ENCODE peak calls at places on chromosomes 11 and 22, in seven cellular contexts. T is esophagus squamous epithelium, N is body of pancreas, W is Peyer's patch, F is transverse colon, V is endothelial cell of umbilical vein, R is IMR-90. O is an unnamed sample.

GRCh38 chr11:118462178-118462577 is 25.9 kb downstream of the KMT2A start:
- DNase-seq in W (no peak), F (no peak), T (no peak), V (no peak), R (no peak), N (no peak), O (no peak)

GRCh38 chr11:70302086-70302752 is 31.7 kb downstream of the PPFIA1 start:
- DNase-seq in T (no peak), W (no peak), V (no peak), F (no peak), R (peak; percentile 41), N (no peak), O (no peak)

GRCh38 chr22:22768885-22769284 is 118.7 kb upstream of the IGLL5 start:
- DNase-seq in W (no peak), F (no peak), R (no peak), T (no peak), N (no peak), V (no peak), O (no peak)

GRCh38 chr11:12189543-12190235 is 79.3 kb downstream of the MICAL2 start:
- DNase-seq in T (no peak), R (no peak), F (no peak), V (peak; percentile 19), N (no peak), W (no peak), O (no peak)

GRCh38 chr11:16816358-16817270 is 78.2 kb downstream of the C11orf58 start:
- DNase-seq in R (no peak), T (no peak), N (no peak), V (no peak), W (no peak), F (no peak), O (no peak)

GRCh38 chr11:99162819-99163218 is 142.1 kb downstream of the CNTN5 start:
- DNase-seq in W (no peak), N (no peak), V (no peak), F (no peak), R (no peak), T (no peak), O (no peak)

GRCh38 chr11:33733978-33734377 is 2.2 kb downstream of the CD59 start:
- DNase-seq in F (no peak), R (no peak), N (no peak), V (peak; percentile 81), W (no peak), T (no peak), O (no peak)

GRCh38 chr22:16970446-16970845 is 37.6 kb downstream of the GAB4 start:
- DNase-seq in W (no peak), V (no peak), T (no peak), R (no peak), F (no peak), N (no peak), O (no peak)

GRCh38 chr11:131870305-131870704 is 499.9 kb downstream of the NTM start:
- DNase-seq in W (no peak), F (no peak), T (no peak), V (no peak), R (no peak), N (no peak), O (no peak)

GRCh38 chr11:18749681-18750319 is 23.8 kb upstream of the IGSF22 start:
- DNase-seq in W (no peak), N (no peak), T (no peak), V (peak; percentile 84), R (peak; percentile 75), F (no peak), O (no peak)

GRCh38 chr11:94024547-94024946 is 3.4 kb downstream of the HEPHL1 start:
- DNase-seq in F (no peak), N (no peak), R (no peak), T (no peak), W (no peak), V (no peak), O (no peak)

GRCh38 chr11:113507341-113507740 is 32.1 kb upstream of the DRD2 start:
- DNase-seq in W (no peak), R (no peak), N (no peak), V (no peak), T (no peak), F (no peak), O (no peak)

GRCh38 chr11:70871881-70872280 is 380.5 kb downstream of the SHANK2 start:
- DNase-seq in N (no peak), V (no peak), W (no peak), R (peak; percentile 30), T (no peak), F (peak; percentile 18), O (no peak)

GRCh38 chr11:61406067-61406466 is 13.7 kb downstream of the TMEM216 start:
- DNase-seq in F (no peak), N (no peak), R (no peak), W (no peak), V (no peak), T (no peak), O (no peak)

GRCh38 chr22:42969348-42969975 is 45.5 kb downstream of the PACSIN2 start:
- DNase-seq in F (no peak), V (no peak), R (peak; percentile 86), W (no peak), T (no peak), N (no peak), O (no peak)

GRCh38 chr11:2843551-2843950 is 42.0 kb downstream of the CDKN1C start:
- DNase-seq in N (no peak), V (no peak), F (no peak), T (no peak), W (no peak), R (no peak), O (no peak)

GRCh38 chr11:12897867-12898266 is 111.2 kb upstream of the RASSF10 start:
- DNase-seq in W (no peak), N (peak; percentile 32), V (no peak), R (no peak), T (no peak), F (peak; percentile 34), O (no peak)

GRCh38 chr11:62127426-62127825 is 3.6 kb downstream of the INCENP start:
- DNase-seq in R (no peak), V (no peak), T (no peak), W (no peak), N (no peak), F (no peak), O (no peak)

GRCh38 chr11:120182357-120182756 is 28.5 kb upstream of the OAF start:
- DNase-seq in W (no peak), N (no peak), R (no peak), F (no peak), V (no peak), T (no peak), O (no peak)

GRCh38 chr22:23225724-23226496 is 45.6 kb downstream of the BCR start:
- DNase-seq in V (peak; percentile 85), T (no peak), N (no peak), R (no peak), F (peak; percentile 77), W (peak; percentile 54), O (no peak)

GRCh38 chr22:37559901-37560681 is at the start of gene CDC42EP1:
- DNase-seq in V (peak; percentile 55), W (peak; percentile 83), N (peak; percentile 80), T (no peak), R (peak; percentile 36), F (peak; percentile 75), O (no peak)

GRCh38 chr11:32931605-32932004 is 39.0 kb downstream of the QSER1 start:
- DNase-seq in W (no peak), R (peak; percentile 3), F (no peak), T (no peak), N (no peak), V (peak; percentile 37), O (peak; percentile 64)

DNA sequence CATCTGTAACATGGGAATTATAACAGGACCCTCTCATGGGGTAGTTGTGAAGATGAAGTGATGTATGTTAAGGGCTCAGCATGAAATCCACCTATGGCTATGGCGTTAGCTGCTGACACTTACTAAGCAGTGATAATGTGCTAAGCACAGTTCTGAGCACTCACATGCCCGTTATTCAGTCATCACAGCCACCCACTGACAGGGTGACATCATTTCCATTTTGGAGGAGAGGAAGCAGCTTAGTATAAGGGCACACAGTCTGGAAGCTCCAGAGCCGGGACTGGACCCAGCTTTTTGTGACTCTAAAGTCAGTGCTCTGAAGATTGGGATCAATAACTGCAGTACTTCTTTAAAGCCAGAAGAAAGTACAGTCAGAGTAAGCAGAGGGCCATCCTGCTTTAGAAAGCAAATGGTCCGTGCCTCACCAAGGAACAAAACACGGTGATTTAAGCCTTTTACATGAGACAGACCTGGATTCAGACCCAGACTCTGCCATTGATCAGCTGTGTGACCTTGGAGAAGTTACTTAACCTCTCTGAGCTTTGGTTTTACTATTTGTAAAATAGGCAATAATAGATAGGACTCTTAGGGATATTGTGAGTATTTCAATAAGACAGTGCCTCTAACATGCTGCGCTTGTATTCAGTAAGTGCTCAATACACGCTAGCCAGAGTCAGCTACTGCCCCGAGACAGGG is 61.5 kb downstream of the SGSM1 start:
- DNase-seq in T (no peak), V (no peak), W (no peak), R (no peak), F (no peak), N (no peak), O (no peak)
- TF ChIP-seq POLR2A in T (no peak), V (no peak), W (no peak), R (no peak), F (no peak), N (no peak), O (no peak)

DNA sequence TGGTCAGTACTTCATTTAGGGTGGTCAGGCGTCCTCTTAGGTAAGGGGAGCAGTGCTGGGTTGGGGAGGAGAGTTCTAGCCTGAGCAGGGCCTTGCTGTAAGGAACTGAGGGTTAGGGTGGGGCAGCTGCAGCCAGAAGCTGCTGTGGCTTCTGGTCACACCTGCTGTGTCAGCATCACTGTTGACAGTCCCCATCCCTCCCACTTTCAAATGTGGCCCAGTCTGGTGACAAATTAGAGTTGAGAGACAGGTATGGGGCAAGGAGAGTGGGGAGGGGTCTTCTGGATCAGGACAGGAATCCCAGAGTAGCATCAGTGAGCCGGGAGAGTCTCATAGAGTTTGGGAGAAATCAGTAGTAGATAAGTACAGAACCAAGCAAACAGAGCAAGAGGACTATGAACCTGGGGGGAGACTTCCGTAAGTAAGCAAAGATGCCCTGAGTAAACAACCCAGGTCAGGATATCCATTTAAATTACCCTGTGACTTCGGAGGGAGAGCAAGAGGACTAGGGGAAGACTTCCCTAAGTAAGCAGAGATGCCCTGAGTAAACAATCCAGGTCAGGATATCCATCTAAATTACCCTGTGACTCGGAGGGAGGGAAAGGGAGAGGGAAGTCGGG is 53.7 kb downstream of the PPP6R2 start:
- DNase-seq in R (peak; percentile 20), W (no peak), N (no peak), F (no peak), V (peak; percentile 53), T (no peak), O (no peak)
- TF ChIP-seq POLR2A in R (no peak), W (no peak), N (no peak), F (no peak), V (no peak), T (no peak), O (no peak)

DNA sequence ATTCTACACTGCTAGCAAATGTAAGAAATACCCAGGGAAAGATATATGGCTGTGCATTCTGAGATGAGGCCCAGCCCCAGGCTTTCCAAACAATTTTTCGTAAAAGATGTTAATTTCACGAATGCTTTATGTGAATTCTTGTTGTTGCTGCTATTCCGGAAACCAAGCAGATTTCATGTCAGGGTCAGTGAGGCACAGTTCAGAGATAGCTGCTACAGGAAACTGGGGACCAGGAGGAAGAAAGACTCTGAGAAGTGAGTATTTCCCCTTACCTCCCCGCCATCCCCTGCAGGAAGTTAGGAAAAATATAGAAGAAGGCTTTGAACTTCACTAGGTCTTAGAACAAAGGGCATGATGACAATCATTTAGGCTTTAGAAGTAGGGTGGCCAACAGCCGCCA is 84.8 kb upstream of the TP53I11 start:
- DNase-seq in N (no peak), F (no peak), W (no peak), T (no peak), V (no peak), R (no peak), O (no peak)
- TF ChIP-seq POLR2A in N (no peak), F (no peak), W (no peak), T (no peak), V (no peak), R (no peak), O (no peak)

GRCh38 chr11:1309498-1310314 is at the start of gene TOLLIP:
- DNase-seq in W (peak; percentile 98), R (peak; percentile 87), F (peak; percentile 97), N (peak; percentile 94), T (peak; percentile 69), V (peak; percentile 96), O (peak; percentile 98)
- TF ChIP-seq POLR2A in W (peak; percentile 81), R (peak; percentile 70), F (peak; percentile 73), N (peak; percentile 92), T (peak; percentile 93), V (peak; percentile 92), O (peak; percentile 85)

O was measured in erythroblast.